ENCODE peak calls at places on chromosomes 7 and 10, in nine cellular contexts. One of them, this sample, is unnamed.

GRCh38 chr10:34405611-34406462 is 409.3 kb downstream of the PARD3 start:
- DNase-seq in BJ: no peak
- DNase-seq in osteocyte: no peak
- DNase-seq in NCI-H2081 treated with DMSO at 0.1 percent for 48 hours: no peak
- DNase-seq in dorsolateral prefrontal cortex: no peak
- DNase-seq in activated CD8-positive, alpha-beta memory T cell treated with anti-CD3 and anti-CD28 coated beads, Interleukin-2, amount 50 U/mL, for 4 hours: no peak
- DNase-seq in GOT3: no peak
- DNase-seq in activated naive CD4-positive, alpha-beta T cell: no peak
- DNase-seq in activated naive CD8-positive, alpha-beta T cell treated with anti-CD3 and anti-CD28 coated beads for 36 hours: no peak
- DNase-seq in this sample: no peak

GRCh38 chr7:28347964-28348363 is 64.4 kb upstream of the CREB5 start:
- DNase-seq in dorsolateral prefrontal cortex: no peak
- DNase-seq in activated naive CD8-positive, alpha-beta T cell treated with anti-CD3 and anti-CD28 coated beads for 36 hours: no peak
- DNase-seq in GOT3: no peak
- DNase-seq in activated CD8-positive, alpha-beta memory T cell treated with anti-CD3 and anti-CD28 coated beads, Interleukin-2, amount 50 U/mL, for 4 hours: no peak
- DNase-seq in NCI-H2081 treated with DMSO at 0.1 percent for 48 hours: no peak
- DNase-seq in activated naive CD4-positive, alpha-beta T cell: no peak
- DNase-seq in BJ: no peak
- DNase-seq in osteocyte: no peak
- DNase-seq in this sample: no peak

GRCh38 chr7:78558571-78558970 is 760.0 kb downstream of the PHTF2 start:
- DNase-seq in activated naive CD4-positive, alpha-beta T cell: no peak
- DNase-seq in osteocyte: no peak
- DNase-seq in BJ: no peak
- DNase-seq in dorsolateral prefrontal cortex: no peak
- DNase-seq in activated CD8-positive, alpha-beta memory T cell treated with anti-CD3 and anti-CD28 coated beads, Interleukin-2, amount 50 U/mL, for 4 hours: no peak
- DNase-seq in NCI-H2081 treated with DMSO at 0.1 percent for 48 hours: no peak
- DNase-seq in activated naive CD8-positive, alpha-beta T cell treated with anti-CD3 and anti-CD28 coated beads for 36 hours: no peak
- DNase-seq in GOT3: no peak
- DNase-seq in this sample: no peak

GRCh38 chr10:91887075-91887899 is 22.0 kb downstream of the FGFBP3 start:
- DNase-seq in BJ: no peak
- DNase-seq in NCI-H2081 treated with DMSO at 0.1 percent for 48 hours: no peak
- DNase-seq in dorsolateral prefrontal cortex: peak; percentile 59
- DNase-seq in GOT3: no peak
- DNase-seq in activated CD8-positive, alpha-beta memory T cell treated with anti-CD3 and anti-CD28 coated beads, Interleukin-2, amount 50 U/mL, for 4 hours: peak; percentile 29
- DNase-seq in osteocyte: peak; percentile 83
- DNase-seq in activated naive CD4-positive, alpha-beta T cell: no peak
- DNase-seq in activated naive CD8-positive, alpha-beta T cell treated with anti-CD3 and anti-CD28 coated beads for 36 hours: peak; percentile 31
- DNase-seq in this sample: no peak

GRCh38 chr10:89480047-89480446 is 55.3 kb downstream of the SLC16A12 start:
- DNase-seq in osteocyte: no peak
- DNase-seq in BJ: no peak
- DNase-seq in activated naive CD8-positive, alpha-beta T cell treated with anti-CD3 and anti-CD28 coated beads for 36 hours: no peak
- DNase-seq in NCI-H2081 treated with DMSO at 0.1 percent for 48 hours: no peak
- DNase-seq in dorsolateral prefrontal cortex: no peak
- DNase-seq in activated naive CD4-positive, alpha-beta T cell: no peak
- DNase-seq in GOT3: no peak
- DNase-seq in activated CD8-positive, alpha-beta memory T cell treated with anti-CD3 and anti-CD28 coated beads, Interleukin-2, amount 50 U/mL, for 4 hours: no peak
- DNase-seq in this sample: no peak

GRCh38 chr7:86559096-86559495 is 84.6 kb upstream of the GRM3 start:
- DNase-seq in activated CD8-positive, alpha-beta memory T cell treated with anti-CD3 and anti-CD28 coated beads, Interleukin-2, amount 50 U/mL, for 4 hours: no peak
- DNase-seq in GOT3: no peak
- DNase-seq in osteocyte: no peak
- DNase-seq in NCI-H2081 treated with DMSO at 0.1 percent for 48 hours: no peak
- DNase-seq in BJ: no peak
- DNase-seq in activated naive CD4-positive, alpha-beta T cell: no peak
- DNase-seq in activated naive CD8-positive, alpha-beta T cell treated with anti-CD3 and anti-CD28 coated beads for 36 hours: no peak
- DNase-seq in dorsolateral prefrontal cortex: no peak
- DNase-seq in this sample: no peak

GRCh38 chr7:119452401-119452800 is 820.6 kb upstream of the KCND2 start:
- DNase-seq in NCI-H2081 treated with DMSO at 0.1 percent for 48 hours: no peak
- DNase-seq in activated CD8-positive, alpha-beta memory T cell treated with anti-CD3 and anti-CD28 coated beads, Interleukin-2, amount 50 U/mL, for 4 hours: no peak
- DNase-seq in BJ: no peak
- DNase-seq in activated naive CD8-positive, alpha-beta T cell treated with anti-CD3 and anti-CD28 coated beads for 36 hours: no peak
- DNase-seq in dorsolateral prefrontal cortex: no peak
- DNase-seq in GOT3: no peak
- DNase-seq in activated naive CD4-positive, alpha-beta T cell: no peak
- DNase-seq in osteocyte: no peak
- DNase-seq in this sample: no peak

GRCh38 chr10:124736491-124737136 is 7.6 kb downstream of the FAM53B start:
- DNase-seq in GOT3: no peak
- DNase-seq in activated CD8-positive, alpha-beta memory T cell treated with anti-CD3 and anti-CD28 coated beads, Interleukin-2, amount 50 U/mL, for 4 hours: no peak
- DNase-seq in NCI-H2081 treated with DMSO at 0.1 percent for 48 hours: no peak
- DNase-seq in dorsolateral prefrontal cortex: peak; percentile 91
- DNase-seq in activated naive CD4-positive, alpha-beta T cell: no peak
- DNase-seq in osteocyte: peak; percentile 85
- DNase-seq in activated naive CD8-positive, alpha-beta T cell treated with anti-CD3 and anti-CD28 coated beads for 36 hours: no peak
- DNase-seq in BJ: no peak
- DNase-seq in this sample: no peak

GRCh38 chr7:85714182-85714581 is 527.3 kb upstream of the SEMA3D start:
- DNase-seq in osteocyte: no peak
- DNase-seq in activated naive CD4-positive, alpha-beta T cell: no peak
- DNase-seq in BJ: no peak
- DNase-seq in dorsolateral prefrontal cortex: no peak
- DNase-seq in GOT3: no peak
- DNase-seq in activated naive CD8-positive, alpha-beta T cell treated with anti-CD3 and anti-CD28 coated beads for 36 hours: no peak
- DNase-seq in NCI-H2081 treated with DMSO at 0.1 percent for 48 hours: no peak
- DNase-seq in activated CD8-positive, alpha-beta memory T cell treated with anti-CD3 and anti-CD28 coated beads, Interleukin-2, amount 50 U/mL, for 4 hours: no peak
- DNase-seq in this sample: no peak

GRCh38 chr7:102303669-102304422 is 17.2 kb downstream of the SH2B2 start:
- DNase-seq in osteocyte: no peak
- DNase-seq in activated naive CD8-positive, alpha-beta T cell treated with anti-CD3 and anti-CD28 coated beads for 36 hours: no peak
- DNase-seq in dorsolateral prefrontal cortex: no peak
- DNase-seq in BJ: no peak
- DNase-seq in activated CD8-positive, alpha-beta memory T cell treated with anti-CD3 and anti-CD28 coated beads, Interleukin-2, amount 50 U/mL, for 4 hours: no peak
- DNase-seq in NCI-H2081 treated with DMSO at 0.1 percent for 48 hours: no peak
- DNase-seq in GOT3: no peak
- DNase-seq in activated naive CD4-positive, alpha-beta T cell: no peak
- DNase-seq in this sample: no peak

GRCh38 chr10:97069576-97070362 is 116.0 kb downstream of the SLIT1 start:
- DNase-seq in activated naive CD4-positive, alpha-beta T cell: no peak
- DNase-seq in GOT3: no peak
- DNase-seq in dorsolateral prefrontal cortex: no peak
- DNase-seq in activated naive CD8-positive, alpha-beta T cell treated with anti-CD3 and anti-CD28 coated beads for 36 hours: peak; percentile 28
- DNase-seq in activated CD8-positive, alpha-beta memory T cell treated with anti-CD3 and anti-CD28 coated beads, Interleukin-2, amount 50 U/mL, for 4 hours: no peak
- DNase-seq in BJ: no peak
- DNase-seq in osteocyte: no peak
- DNase-seq in NCI-H2081 treated with DMSO at 0.1 percent for 48 hours: no peak
- DNase-seq in this sample: no peak

GRCh38 chr10:22620140-22620857 is 94.1 kb downstream of the PIP4K2A start:
- DNase-seq in dorsolateral prefrontal cortex: peak; percentile 85
- DNase-seq in activated naive CD4-positive, alpha-beta T cell: no peak
- DNase-seq in NCI-H2081 treated with DMSO at 0.1 percent for 48 hours: no peak
- DNase-seq in activated CD8-positive, alpha-beta memory T cell treated with anti-CD3 and anti-CD28 coated beads, Interleukin-2, amount 50 U/mL, for 4 hours: no peak
- DNase-seq in osteocyte: peak; percentile 92
- DNase-seq in activated naive CD8-positive, alpha-beta T cell treated with anti-CD3 and anti-CD28 coated beads for 36 hours: no peak
- DNase-seq in BJ: peak; percentile 79
- DNase-seq in GOT3: peak; percentile 74
- DNase-seq in this sample: peak; percentile 85

GRCh38 chr7:92072708-92073107 is 61.6 kb downstream of the CYP51A1 start:
- DNase-seq in activated CD8-positive, alpha-beta memory T cell treated with anti-CD3 and anti-CD28 coated beads, Interleukin-2, amount 50 U/mL, for 4 hours: no peak
- DNase-seq in BJ: no peak
- DNase-seq in dorsolateral prefrontal cortex: no peak
- DNase-seq in NCI-H2081 treated with DMSO at 0.1 percent for 48 hours: no peak
- DNase-seq in activated naive CD4-positive, alpha-beta T cell: no peak
- DNase-seq in osteocyte: no peak
- DNase-seq in activated naive CD8-positive, alpha-beta T cell treated with anti-CD3 and anti-CD28 coated beads for 36 hours: no peak
- DNase-seq in GOT3: no peak
- DNase-seq in this sample: no peak

GRCh38 chr7:38507379-38507778 is 123.8 kb downstream of the AMPH start:
- DNase-seq in osteocyte: no peak
- DNase-seq in NCI-H2081 treated with DMSO at 0.1 percent for 48 hours: no peak
- DNase-seq in BJ: no peak
- DNase-seq in dorsolateral prefrontal cortex: no peak
- DNase-seq in activated naive CD8-positive, alpha-beta T cell treated with anti-CD3 and anti-CD28 coated beads for 36 hours: no peak
- DNase-seq in GOT3: no peak
- DNase-seq in activated CD8-positive, alpha-beta memory T cell treated with anti-CD3 and anti-CD28 coated beads, Interleukin-2, amount 50 U/mL, for 4 hours: no peak
- DNase-seq in activated naive CD4-positive, alpha-beta T cell: no peak
- DNase-seq in this sample: peak; percentile 25

GRCh38 chr7:2611921-2612320 is 19.9 kb upstream of the TTYH3 start:
- DNase-seq in activated naive CD4-positive, alpha-beta T cell: no peak
- DNase-seq in NCI-H2081 treated with DMSO at 0.1 percent for 48 hours: no peak
- DNase-seq in dorsolateral prefrontal cortex: no peak
- DNase-seq in activated CD8-positive, alpha-beta memory T cell treated with anti-CD3 and anti-CD28 coated beads, Interleukin-2, amount 50 U/mL, for 4 hours: no peak
- DNase-seq in osteocyte: no peak
- DNase-seq in activated naive CD8-positive, alpha-beta T cell treated with anti-CD3 and anti-CD28 coated beads for 36 hours: no peak
- DNase-seq in BJ: no peak
- DNase-seq in GOT3: no peak
- DNase-seq in this sample: no peak

GRCh38 chr10:102492983-102493382 is 9.5 kb downstream of the ACTR1A start:
- DNase-seq in NCI-H2081 treated with DMSO at 0.1 percent for 48 hours: no peak
- DNase-seq in BJ: no peak
- DNase-seq in GOT3: no peak
- DNase-seq in activated naive CD8-positive, alpha-beta T cell treated with anti-CD3 and anti-CD28 coated beads for 36 hours: no peak
- DNase-seq in osteocyte: no peak
- DNase-seq in activated CD8-positive, alpha-beta memory T cell treated with anti-CD3 and anti-CD28 coated beads, Interleukin-2, amount 50 U/mL, for 4 hours: no peak
- DNase-seq in dorsolateral prefrontal cortex: no peak
- DNase-seq in activated naive CD4-positive, alpha-beta T cell: no peak
- DNase-seq in this sample: no peak